ENCODE peak calls at places on chromosomes 13 and 19, in eight cellular contexts. G is HepG2, S is K562, H is IMR-90, W is neural progenitor cell, J is fibroblast of lung, V is H9, O is mammary epithelial cell. B is an unnamed sample.

GRCh38 chr13:47521895-47522487 is 479.1 kb downstream of the SUCLA2 start:
- DNase-seq in O (no peak), S (no peak), W (no peak), H (peak; percentile 12), V (no peak), J (peak; percentile 28), G (no peak), B (no peak)

GRCh38 chr19:12194827-12195500 is 32.1 kb downstream of the ZNF136 start:
- DNase-seq in O (peak; percentile 35), S (no peak), J (peak; percentile 75), G (no peak), W (no peak), H (peak; percentile 6), V (no peak), B (no peak)

GRCh38 chr13:111510502-111511218 is 190.2 kb downstream of the TEX29 start:
- DNase-seq in W (no peak), J (no peak), G (no peak), V (no peak), S (no peak), O (no peak), H (no peak), B (no peak)

GRCh38 chr19:7373862-7374261 is 25.1 kb downstream of the ARHGEF18 start:
- DNase-seq in S (peak; percentile 67), V (peak; percentile 54), J (no peak), G (peak; percentile 35), H (no peak), O (no peak), W (no peak), B (no peak)

GRCh38 chr13:46355088-46355468 is 32.0 kb downstream of the RUBCNL start:
- DNase-seq in S (no peak), G (no peak), W (no peak), J (no peak), H (no peak), V (no peak), O (no peak), B (no peak)

GRCh38 chr19:12969292-12969988 is at the start of gene DAND5:
- DNase-seq in H (no peak), S (no peak), J (no peak), O (no peak), G (no peak), V (no peak), W (no peak), B (no peak)

GRCh38 chr19:18090545-18091216 is 3.9 kb upstream of the IL12RB1 start:
- DNase-seq in S (peak; percentile 61), O (no peak), W (no peak), J (no peak), V (no peak), H (peak; percentile 28), G (no peak), B (no peak)

GRCh38 chr19:33302974-33303790 is 848 bp upstream of the CEBPA start:
- DNase-seq in S (no peak), V (peak; percentile 66), O (peak; percentile 54), G (no peak), H (peak; percentile 41), J (peak; percentile 52), W (peak; percentile 84), B (no peak)

GRCh38 chr13:28831117-28831516 is 11.0 kb downstream of the MTUS2 start:
- DNase-seq in O (no peak), J (no peak), S (no peak), H (no peak), W (no peak), V (no peak), G (no peak), B (no peak)

GRCh38 chr19:2610637-2611482 is 91.6 kb downstream of the GNG7 start:
- DNase-seq in O (peak; percentile 72), J (peak; percentile 89), H (peak; percentile 94), S (peak; percentile 87), W (peak; percentile 92), V (peak; percentile 92), G (peak; percentile 70), B (peak; percentile 60)

GRCh38 chr19:10543420-10544241 is at the start of gene ATG4D:
- DNase-seq in O (peak; percentile 68), J (peak; percentile 61), V (peak; percentile 90), W (peak; percentile 93), H (peak; percentile 47), S (peak; percentile 97), G (peak; percentile 41), B (peak; percentile 95)

GRCh38 chr13:99909836-99910619 is 61.5 kb downstream of the ZIC5 start:
- DNase-seq in V (no peak), S (no peak), H (no peak), W (no peak), O (no peak), G (no peak), J (no peak), B (no peak)

GRCh38 chr19:4114181-4114580 is 9.7 kb downstream of the MAP2K2 start:
- DNase-seq in G (no peak), V (no peak), O (no peak), J (no peak), S (no peak), W (no peak), H (no peak), B (no peak)

GRCh38 chr13:21435710-21436151 is 23.4 kb downstream of the ZDHHC20 start:
- DNase-seq in J (peak; percentile 85), S (peak; percentile 79), O (peak; percentile 91), V (no peak), G (peak; percentile 71), H (peak; percentile 89), W (no peak), B (peak; percentile 60)

GRCh38 chr19:2014731-2015610 is 543 bp downstream of the BTBD2 start:
- DNase-seq in J (no peak), W (peak; percentile 85), S (peak; percentile 35), G (no peak), H (no peak), V (no peak), O (no peak), B (no peak)

GRCh38 chr13:87884874-87885273 is 213.7 kb downstream of the SLITRK5 start:
- DNase-seq in S (no peak), G (no peak), W (peak; percentile 43), H (peak; percentile 2), J (peak; percentile 79), O (no peak), V (peak; percentile 39), B (no peak)

GRCh38 chr19:39405930-39406655 is 554 bp upstream of the ZFP36 start:
- DNase-seq in G (no peak), W (no peak), O (no peak), S (peak; percentile 77), J (no peak), V (peak; percentile 80), H (no peak), B (peak; percentile 27)

GRCh38 chr13:39037410-39037879 is 444 bp downstream of the PROSER1 start:
- DNase-seq in V (no peak), W (no peak), G (no peak), S (no peak), J (no peak), O (no peak), H (no peak), B (no peak)

GRCh38 chr13:36918246-36919060 is 1.6 kb downstream of the SMAD9 start:
- DNase-seq in H (peak; percentile 36), G (no peak), O (no peak), W (peak; percentile 69), S (no peak), J (peak; percentile 23), V (no peak), B (no peak)

GRCh38 chr13:30332516-30333165 is 25.3 kb upstream of the KATNAL1 start:
- DNase-seq in W (no peak), H (no peak), J (no peak), G (no peak), V (no peak), S (no peak), O (no peak), B (no peak)

GRCh38 chr19:14021474-14021873 is 6.5 kb upstream of the RLN3 start:
- DNase-seq in G (no peak), H (no peak), W (peak; percentile 53), J (no peak), V (peak; percentile 47), S (peak; percentile 66), O (no peak), B (no peak)

GRCh38 chr13:75454497-75454896 is 27.5 kb downstream of the TBC1D4 start:
- DNase-seq in S (no peak), G (no peak), W (no peak), J (no peak), H (no peak), V (no peak), O (peak; percentile 76), B (no peak)

GRCh38 chr13:75447493-75447892 is 34.5 kb downstream of the TBC1D4 start:
- DNase-seq in S (peak; percentile 8), O (no peak), V (no peak), H (no peak), G (no peak), W (no peak), J (no peak), B (no peak)

GRCh38 chr13:75446874-75447273 is 35.1 kb downstream of the TBC1D4 start:
- DNase-seq in J (no peak), W (no peak), H (no peak), O (no peak), V (no peak), S (no peak), G (no peak), B (no peak)

GRCh38 chr13:75455962-75456361 is 26.0 kb downstream of the TBC1D4 start:
- DNase-seq in V (no peak), S (no peak), O (no peak), G (no peak), J (no peak), H (no peak), W (no peak), B (no peak)

GRCh38 chr13:75452564-75452963 is 29.4 kb downstream of the TBC1D4 start:
- DNase-seq in W (no peak), G (no peak), J (peak; percentile 25), H (no peak), V (no peak), O (peak; percentile 51), S (no peak), B (no peak)
- H3K4me2 ChIP-seq in W (no peak overlapping the region), G (peak overlapping the region; percentile 28), J (peak overlapping the region; percentile 25), H (no peak overlapping the region), V (no peak overlapping the region), O (peak overlapping the region; percentile 70), S (no peak overlapping the region), B (no peak overlapping the region)

GRCh38 chr19:54551293-54551692 is 22.3 kb upstream of the LILRA2 start:
- DNase-seq in W (no peak), O (no peak), J (no peak), G (no peak), V (no peak), S (no peak), H (no peak), B (no peak)
- H3K9me3 ChIP-seq in W (no peaks in the 10 kb centered on the region), O (peaks cover 39% of the 10 kb centered on the region), J (peaks cover 3% of the 10 kb centered on the region), G (no peaks in the 10 kb centered on the region), V (peaks cover 81% of the 10 kb centered on the region), S (no peaks in the 10 kb centered on the region), H (peaks cover 44% of the 10 kb centered on the region), B (no peaks in the 10 kb centered on the region)

DNA sequence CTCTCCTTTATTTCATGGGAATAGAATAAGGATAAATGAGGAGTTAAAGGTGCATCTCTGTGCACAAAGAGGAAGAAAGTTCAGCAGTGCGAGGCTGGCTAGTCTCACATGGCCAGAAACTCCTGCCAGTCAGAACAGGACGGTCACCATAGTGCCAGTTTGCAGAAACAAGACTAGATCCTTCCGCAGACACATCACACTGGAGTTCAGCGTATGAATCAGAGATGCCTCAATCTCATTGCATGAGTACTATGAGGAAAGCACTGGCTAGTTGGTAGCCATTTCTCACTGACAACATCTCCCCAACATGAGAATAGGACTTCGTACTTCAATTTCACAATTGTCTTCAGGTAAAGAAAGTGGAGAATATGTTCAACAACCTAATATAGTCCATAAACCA is 34.9 kb downstream of the RXFP2 start:
- DNase-seq in V (no peak), W (no peak), S (no peak), J (no peak), O (no peak), G (no peak), H (peak; percentile 28), B (no peak)
- H2AFZ ChIP-seq in V (no peak overlapping the region), W (no peak overlapping the region), S (no peak overlapping the region), J (peak overlapping the region; percentile 7), O (no peak overlapping the region), G (no peak overlapping the region), H (peak overlapping the region; percentile 13), B (no peak overlapping the region)

GRCh38 chr19:22519152-22519551 is 97.0 kb upstream of the ZNF98 start:
- DNase-seq in H (no peak), G (no peak), S (no peak), W (no peak), V (no peak), O (no peak), J (no peak), B (no peak)
- H3K4me2 ChIP-seq in H (no peak overlapping the region), G (no peak overlapping the region), S (no peak overlapping the region), W (no peak overlapping the region), V (no peak overlapping the region), O (no peak overlapping the region), J (no peak overlapping the region), B (no peak overlapping the region)

B was measured in PC-9.